ENCODE peak calls at places on chromosomes 5 and 9, in five cellular contexts. G is hepatocyte, Q is OCI-LY7, R is K562, Z is neural progenitor cell. A is an unnamed sample.

GRCh38 chr9:83062653-83063527 is at the start of gene RASEF:
- DNase-seq in Z (peak; percentile 74), G (peak; percentile 85), R (no peak), Q (no peak), A (peak; percentile 41)

GRCh38 chr5:75734913-75735789 is 17.9 kb upstream of the POC5 start:
- DNase-seq in Q (peak; percentile 10), R (peak; percentile 22), Z (peak; percentile 58), G (peak; percentile 64), A (peak; percentile 23)

GRCh38 chr5:150851039-150851438 is 4.7 kb downstream of the IRGM start:
- DNase-seq in Q (no peak), Z (no peak), R (no peak), G (no peak), A (no peak)

GRCh38 chr5:36494756-36495637 is 111.4 kb upstream of the SLC1A3 start:
- DNase-seq in Z (no peak), G (peak; percentile 13), R (no peak), Q (no peak), A (no peak)

GRCh38 chr5:77990020-77990419 is 213.9 kb upstream of the TBCA start:
- DNase-seq in Z (peak; percentile 50), Q (no peak), R (no peak), G (no peak), A (no peak)

GRCh38 chr5:53783624-53784228 is 223.3 kb downstream of the NDUFS4 start:
- DNase-seq in Q (no peak), G (no peak), Z (peak; percentile 43), R (no peak), A (no peak)

GRCh38 chr9:91740713-91741112 is 209.3 kb downstream of the ROR2 start:
- DNase-seq in Q (no peak), R (no peak), Z (no peak), G (peak; percentile 37), A (no peak)

GRCh38 chr5:110086658-110087388 is 397.1 kb downstream of the MAN2A1 start:
- DNase-seq in R (no peak), Q (no peak), Z (no peak), G (peak; percentile 73), A (no peak)

GRCh38 chr9:127204771-127205470 is 59.7 kb upstream of the GARNL3 start:
- DNase-seq in Z (no peak), R (peak; percentile 58), Q (peak; percentile 35), G (peak; percentile 43), A (no peak)

GRCh38 chr5:122870219-122870856 is 24.9 kb downstream of the SNX24 start:
- DNase-seq in Q (no peak), R (no peak), G (no peak), Z (no peak), A (no peak)

GRCh38 chr9:99859395-99859980 is 37.8 kb downstream of the NR4A3 start:
- DNase-seq in Z (peak; percentile 64), G (no peak), R (no peak), Q (no peak), A (peak; percentile 30)

GRCh38 chr9:130932220-130933069 is 6.6 kb downstream of the FIBCD1 start:
- DNase-seq in G (peak; percentile 63), R (peak; percentile 89), Q (no peak), Z (peak; percentile 59), A (no peak)

GRCh38 chr5:139955616-139956283 is 87.3 kb downstream of the NRG2 start:
- DNase-seq in Q (no peak), Z (peak; percentile 36), G (no peak), R (peak; percentile 55), A (no peak)

GRCh38 chr5:65811895-65812294 is 89.9 kb downstream of the NLN start:
- DNase-seq in R (no peak), G (peak; percentile 64), Q (no peak), Z (no peak), A (no peak)

GRCh38 chr9:73565833-73566465 is 414.3 kb downstream of the ANXA1 start:
- DNase-seq in R (no peak), Q (no peak), G (peak; percentile 61), Z (peak; percentile 59), A (no peak)
- H3K36me3 ChIP-seq in R (no peaks in the 10 kb centered on the region), Q (no peaks in the 10 kb centered on the region), G (no peaks in the 10 kb centered on the region), Z (no peaks in the 10 kb centered on the region), A (no peaks in the 10 kb centered on the region)

GRCh38 chr9:111896942-111897830 is 572 bp downstream of the UGCG start:
- DNase-seq in Q (no peak), Z (no peak), R (peak; percentile 82), G (peak; percentile 83), A (no peak)

GRCh38 chr9:111886983-111887718 is 9.5 kb upstream of the UGCG start:
- DNase-seq in Q (peak; percentile 33), Z (no peak), G (no peak), R (no peak), A (no peak)

GRCh38 chr9:111895996-111896941 is at the start of gene UGCG:
- DNase-seq in R (peak; percentile 94), Q (peak; percentile 91), Z (peak; percentile 96), G (peak; percentile 97), A (peak; percentile 85)

GRCh38 chr9:111890254-111890791 is 6.3 kb upstream of the UGCG start:
- DNase-seq in G (no peak), Z (no peak), R (no peak), Q (no peak), A (no peak)

GRCh38 chr9:111891910-111892499 is 4.6 kb upstream of the UGCG start:
- DNase-seq in Q (peak; percentile 73), G (peak; percentile 57), R (peak; percentile 60), Z (no peak), A (no peak)
- H2AFZ ChIP-seq in Q (peak overlapping the region; percentile 34), G (no peak overlapping the region), R (peak overlapping the region; percentile 56), Z (no peak overlapping the region), A (no peak overlapping the region)

DNA sequence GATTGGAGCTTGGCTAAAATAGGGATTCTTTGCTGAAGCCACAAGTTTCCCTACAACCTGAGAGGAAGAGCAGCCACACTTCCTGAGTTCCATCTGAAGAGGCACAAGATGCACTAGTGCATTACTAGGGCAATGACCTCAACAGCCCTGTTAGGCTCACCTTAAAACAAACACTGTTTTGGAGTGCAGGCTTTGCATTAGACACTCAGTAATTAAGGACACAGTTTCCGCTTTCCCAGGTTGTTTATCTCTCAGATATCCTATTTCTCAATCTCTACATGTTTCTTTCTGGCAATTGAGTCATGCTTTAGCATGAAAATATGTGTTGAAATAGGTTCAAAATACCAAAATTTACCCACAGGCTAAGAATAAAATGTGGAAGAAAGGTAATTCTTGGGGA is 34.2 kb downstream of the EMB start:
- DNase-seq in G (no peak), R (no peak), Q (no peak), Z (no peak), A (no peak)
- H3K36me3 ChIP-seq in G (no peaks in the 10 kb centered on the region), R (no peaks in the 10 kb centered on the region), Q (peaks cover 92% of the 10 kb centered on the region), Z (no peaks in the 10 kb centered on the region), A (no peaks in the 10 kb centered on the region)

DNA sequence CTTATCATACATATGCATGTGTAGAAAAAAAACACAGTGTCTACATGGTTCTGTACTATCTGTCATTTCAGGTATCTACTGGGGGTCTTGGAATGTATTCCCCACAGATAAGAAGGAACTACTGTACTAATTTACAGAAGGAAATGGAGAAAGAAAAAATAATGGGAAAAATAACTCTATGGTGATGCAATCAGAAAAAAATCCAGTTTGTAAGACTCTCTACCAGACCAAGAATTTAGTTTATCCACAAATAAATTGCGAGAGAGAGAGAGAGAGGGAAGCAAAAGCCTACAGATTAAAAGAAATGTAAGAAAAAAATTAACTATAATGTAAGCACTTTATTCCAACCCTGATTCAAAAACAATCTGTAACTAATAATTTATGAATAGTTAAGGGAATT is 708.6 kb upstream of the ZNF608 start:
- DNase-seq in R (no peak), Q (no peak), G (no peak), Z (no peak), A (no peak)
- H2AFZ ChIP-seq in R (no peak overlapping the region), Q (no peak overlapping the region), G (no peak overlapping the region), Z (no peak overlapping the region), A (no peak overlapping the region)

GRCh38 chr9:438961-439768 is 224.5 kb downstream of the DOCK8 start:
- DNase-seq in Z (no peak), G (no peak), R (no peak), Q (no peak), A (no peak)
- H3K36me3 ChIP-seq in Z (no peaks in the 10 kb centered on the region), G (no peaks in the 10 kb centered on the region), R (peaks cover 74% of the 10 kb centered on the region), Q (peaks cover 98% of the 10 kb centered on the region), A (no peaks in the 10 kb centered on the region)

A was measured in neuronal stem cell.